ENCODE peak calls at places on chromosomes 7 and 10, in eight cellular contexts. E is OCI-LY7; L is mucosa of gallbladder; C is amniotic stem cell; B is GM12865; P is activated CD4-positive, alpha-beta memory T cell treated with anti-CD3 and anti-CD28 coated beads for 36 hours; K is posterior cingulate gyrus; Y is activated T-helper 1 cell treated with anti-CD3 and anti-CD28 coated beads, Interleukin-2, amount 50 U/mL, for 16 hours. T is an unnamed sample.

GRCh38 chr10:514137-514671 is 175.3 kb downstream of the DIP2C start:
- DNase-seq in L (peak), E (peak), B (peak), Y (no peak), P (no peak), C (no peak), K (peak), T (no peak)

GRCh38 chr10:102150970-102151773 is 1.0 kb upstream of the NOLC1 start:
- DNase-seq in C (no peak), K (no peak), L (no peak), Y (no peak), P (peak), E (no peak), B (no peak), T (no peak)

GRCh38 chr7:145382762-145383161 is 546.9 kb upstream of the TPK1 start:
- DNase-seq in B (no peak), K (no peak), E (no peak), P (no peak), L (no peak), Y (no peak), C (no peak), T (no peak)

GRCh38 chr7:95157381-95157780 is 167.0 kb downstream of the PON1 start:
- DNase-seq in E (no peak), L (no peak), K (no peak), C (no peak), B (no peak), P (no peak), Y (no peak), T (no peak)

GRCh38 chr10:74145133-74145532 is 5.5 kb downstream of the AP3M1 start:
- DNase-seq in L (no peak), B (no peak), Y (no peak), E (no peak), P (no peak), C (peak), K (no peak), T (no peak)

GRCh38 chr10:133087679-133088523 is at the start of gene ADGRA1:
- DNase-seq in P (no peak), L (no peak), K (peak), Y (no peak), E (no peak), C (no peak), B (no peak), T (no peak)

GRCh38 chr7:3942778-3943177 is 641.7 kb downstream of the SDK1 start:
- DNase-seq in C (no peak), E (no peak), L (no peak), B (no peak), K (no peak), Y (no peak), P (no peak), T (no peak)

GRCh38 chr7:1432411-1433082 is 26.7 kb downstream of the MICALL2 start:
- DNase-seq in C (peak), P (peak), L (peak), E (peak), B (peak), Y (peak), K (peak), T (peak)

GRCh38 chr7:51024867-51025266 is 242.2 kb upstream of the GRB10 start:
- DNase-seq in B (no peak), Y (no peak), P (no peak), E (no peak), C (no peak), L (no peak), K (no peak), T (no peak)

GRCh38 chr7:26369519-26370385 is 78.1 kb downstream of the SNX10 start:
- DNase-seq in B (peak), L (peak), Y (no peak), P (peak), E (peak), C (no peak), K (no peak), T (no peak)

GRCh38 chr10:97744405-97745035 is 7.6 kb downstream of the ZFYVE27 start:
- DNase-seq in C (no peak), K (no peak), Y (no peak), B (no peak), E (no peak), L (no peak), P (no peak), T (no peak)

GRCh38 chr7:14761506-14762296 is 140.8 kb downstream of the DGKB start:
- DNase-seq in C (peak), B (no peak), L (peak), Y (no peak), P (no peak), K (peak), E (no peak), T (no peak)

GRCh38 chr7:140640727-140641531 is at the start of gene DENND2A:
- DNase-seq in C (no peak), B (no peak), Y (no peak), E (no peak), P (peak), K (peak), L (peak), T (peak)

GRCh38 chr10:95400789-95401188 is 110.0 kb upstream of the PDLIM1 start:
- DNase-seq in L (no peak), P (no peak), C (no peak), Y (no peak), K (peak), E (no peak), B (no peak), T (no peak)

GRCh38 chr7:128867842-128868623 is 5.4 kb downstream of the ATP6V1F start:
- DNase-seq in Y (no peak), B (no peak), E (no peak), L (no peak), K (no peak), P (no peak), C (no peak), T (no peak)

GRCh38 chr10:30348378-30348776 is 701 bp downstream of the MTPAP start:
- DNase-seq in E (peak), P (no peak), K (no peak), B (no peak), Y (no peak), C (no peak), L (no peak), T (no peak)

GRCh38 chr10:79090134-79090803 is 21.5 kb downstream of the ZMIZ1 start:
- DNase-seq in K (no peak), E (peak), P (no peak), C (no peak), L (no peak), Y (no peak), B (peak), T (no peak)